ENCODE peak calls at places on chromosomes 2 and 18, in seven cellular contexts. Z is uterus, U is kidney epithelial cell, V is HFF-Myc, D is neural progenitor cell, W is transverse colon, S is GM12864. E is an unnamed sample.

GRCh38 chr2:217937446-217937845 is 65.3 kb downstream of the TNS1 start:
- DNase-seq in Z (no peak), U (no peak), V (no peak), D (no peak), W (no peak), S (no peak), E (no peak)

GRCh38 chr18:73503326-73503725 is 635.5 kb upstream of the NETO1 start:
- DNase-seq in Z (no peak), U (peak), V (no peak), D (no peak), W (no peak), S (no peak), E (peak)

GRCh38 chr2:238646803-238647202 is 201.1 kb upstream of the TWIST2 start:
- DNase-seq in Z (no peak), U (no peak), V (no peak), D (no peak), W (no peak), S (no peak), E (no peak)

GRCh38 chr18:68734311-68734710 is 19.4 kb upstream of the TMX3 start:
- DNase-seq in Z (no peak), U (no peak), V (no peak), D (no peak), W (no peak), S (no peak), E (peak)

GRCh38 chr18:12577848-12578247 is 80.1 kb downstream of the SPIRE1 start:
- DNase-seq in Z (no peak), U (no peak), V (no peak), D (no peak), W (no peak), S (no peak), E (no peak)

GRCh38 chr18:76984193-76985155 is 148.1 kb downstream of the MBP start:
- DNase-seq in Z (no peak), U (no peak), V (no peak), D (no peak), W (no peak), S (no peak), E (no peak)

GRCh38 chr2:219274392-219274921 is 4.7 kb upstream of the DNAJB2 start:
- DNase-seq in Z (no peak), U (peak), V (no peak), D (no peak), W (no peak), S (no peak), E (peak)

GRCh38 chr2:239425496-239426098 is 24.8 kb upstream of the HDAC4 start:
- DNase-seq in Z (no peak), U (no peak), V (no peak), D (no peak), W (no peak), S (no peak), E (no peak)

GRCh38 chr2:218332288-218332687 is 24.4 kb upstream of the CATIP start:
- DNase-seq in Z (no peak), U (no peak), V (no peak), D (no peak), W (no peak), S (no peak), E (no peak)

DNA sequence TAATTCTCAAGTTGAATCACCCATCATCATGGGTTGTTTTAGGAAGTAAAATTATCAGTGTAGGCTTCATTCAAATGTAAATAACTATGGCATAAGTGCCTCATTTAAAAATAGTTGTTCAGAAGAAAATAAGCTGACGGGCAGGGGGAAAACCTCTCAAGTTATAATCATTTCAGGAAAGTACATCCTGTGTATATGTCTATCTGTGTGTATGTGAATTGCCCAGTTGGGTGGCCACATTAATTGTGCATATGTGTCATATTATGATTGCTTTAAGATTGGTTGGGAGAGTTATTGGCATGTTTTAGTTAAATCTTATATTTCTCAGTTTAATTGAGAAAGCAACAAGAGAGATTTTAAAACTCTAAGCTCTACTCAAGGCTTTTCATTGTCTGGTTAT is 282.8 kb upstream of the VWC2L start:
- DNase-seq in Z (no peak), U (no peak), V (no peak), D (no peak), W (no peak), S (no peak), E (no peak)
- H3K4me3 ChIP-seq in Z (no peak), U (no peak), V (no peak), D (no peak), W (no peak), S (no peak), E (no peak)

GRCh38 chr18:67104700-67105284 is 411.7 kb downstream of the DSEL start:
- DNase-seq in Z (no peak), U (peak), V (peak), D (peak), W (peak), S (peak), E (peak)
- TF ChIP-seq CTCF in Z (no peak), U (peak), V (peak), D (peak), W (peak), S (peak), E (peak)

GRCh38 chr2:222290371-222290690 is 8.5 kb downstream of the PAX3 start:
- DNase-seq in Z (no peak), U (no peak), V (no peak), D (no peak), W (no peak), S (no peak), E (no peak)
- H3K4me3 ChIP-seq in Z (no peak), U (no peak), V (no peak), D (peak), W (no peak), S (no peak), E (no peak)

GRCh38 chr2:105787376-105788318 is 42.9 kb downstream of the NCK2 start:
- DNase-seq in Z (no peak), U (no peak), V (no peak), D (no peak), W (no peak), S (no peak), E (peak)
- TF ChIP-seq CTCF in Z (no peak), U (peak), V (no peak), D (no peak), W (no peak), S (no peak), E (no peak)

GRCh38 chr2:64992990-64993389 is 3.8 kb downstream of the SLC1A4 start:
- DNase-seq in Z (no peak), U (no peak), V (no peak), D (no peak), W (no peak), S (no peak), E (no peak)

GRCh38 chr2:64989982-64990614 is 899 bp downstream of the SLC1A4 start:
- DNase-seq in Z (peak), U (no peak), V (no peak), D (peak), W (peak), S (no peak), E (no peak)

GRCh38 chr2:64995041-64995440 is 5.8 kb downstream of the SLC1A4 start:
- DNase-seq in Z (no peak), U (no peak), V (no peak), D (no peak), W (no peak), S (no peak), E (no peak)

GRCh38 chr2:64990823-64991222 is 1.6 kb downstream of the SLC1A4 start:
- DNase-seq in Z (no peak), U (no peak), V (no peak), D (no peak), W (no peak), S (no peak), E (no peak)

GRCh38 chr2:64992218-64992617 is 3.0 kb downstream of the SLC1A4 start:
- DNase-seq in Z (no peak), U (no peak), V (no peak), D (no peak), W (no peak), S (no peak), E (no peak)
- H3K4me3 ChIP-seq in Z (no peak), U (no peak), V (no peak), D (no peak), W (no peak), S (peak), E (no peak)

GRCh38 chr2:51247252-51247651 is 215.3 kb upstream of the NRXN1 start:
- DNase-seq in Z (no peak), U (no peak), V (no peak), D (no peak), W (no peak), S (no peak), E (no peak)
- TF ChIP-seq CTCF in Z (no peak), U (no peak), V (no peak), D (peak), W (no peak), S (no peak), E (no peak)

GRCh38 chr2:46334389-46335345 is 37.5 kb downstream of the EPAS1 start:
- DNase-seq in Z (peak), U (peak), V (peak), D (no peak), W (no peak), S (no peak), E (peak)

GRCh38 chr2:46335404-46335965 is 38.3 kb downstream of the EPAS1 start:
- DNase-seq in Z (peak), U (no peak), V (no peak), D (peak), W (peak), S (no peak), E (peak)

GRCh38 chr2:46336560-46336959 is 39.4 kb downstream of the EPAS1 start:
- DNase-seq in Z (no peak), U (no peak), V (no peak), D (no peak), W (no peak), S (no peak), E (peak)

GRCh38 chr2:46337208-46337994 is 40.2 kb downstream of the EPAS1 start:
- DNase-seq in Z (no peak), U (no peak), V (no peak), D (no peak), W (no peak), S (no peak), E (peak)

DNA sequence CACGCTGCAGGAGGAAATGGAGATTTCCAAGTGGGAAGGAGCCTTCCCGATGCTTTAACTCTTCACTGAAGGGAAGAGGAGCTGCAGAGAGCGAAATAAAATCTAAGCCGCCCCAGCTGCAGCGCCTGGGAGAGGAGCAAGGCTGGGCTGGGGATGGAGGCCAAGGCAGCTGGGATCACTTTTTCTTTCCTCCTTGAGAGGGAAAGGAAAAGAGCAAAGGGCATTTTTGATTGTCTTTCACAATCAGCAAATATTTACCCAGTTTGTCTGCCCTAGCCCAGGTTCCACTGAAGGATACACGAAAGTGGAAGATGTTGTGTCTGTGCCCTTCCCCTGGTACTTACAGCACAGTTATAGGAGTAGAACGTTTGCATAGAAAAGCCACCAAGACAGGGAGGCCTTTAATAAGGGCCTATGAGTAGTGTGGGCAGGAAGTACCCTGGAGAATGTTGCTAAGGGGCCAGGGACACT is 38.8 kb downstream of the EPAS1 start:
- DNase-seq in Z (peak), U (no peak), V (no peak), D (no peak), W (peak), S (no peak), E (no peak)
- H3K4me3 ChIP-seq in Z (peak), U (no peak), V (peak), D (peak), W (peak), S (no peak), E (no peak)

E was measured in fibroblast of mammary gland.